ENCODE peak calls at places on chromosomes 3 and 15, in four cellular contexts. S, P, Y and A are unnamed samples.

GRCh38 chr3:62051506-62051905 is 321.8 kb downstream of the FEZF2 start:
- DNase-seq in S (no peak), P (peak), Y (peak), A (no peak)

GRCh38 chr3:197896421-197896820 is 53.6 kb upstream of the RPL35A start:
- DNase-seq in S (no peak), P (no peak), Y (no peak), A (peak)

GRCh38 chr3:43958005-43958770 is 267.4 kb downstream of the ABHD5 start:
- DNase-seq in S (no peak), P (no peak), Y (no peak), A (no peak)

GRCh38 chr3:112390783-112391641 is 58.1 kb downstream of the CD200 start:
- DNase-seq in S (peak), P (no peak), Y (peak), A (no peak)

GRCh38 chr15:48414015-48414414 is 82.8 kb downstream of the DUT start:
- DNase-seq in S (peak), P (no peak), Y (peak), A (no peak)

GRCh38 chr3:42884324-42884723 is 8.6 kb upstream of the CYP8B1 start:
- DNase-seq in S (no peak), P (no peak), Y (no peak), A (no peak)

GRCh38 chr15:60070838-60071493 is 66.9 kb downstream of the FOXB1 start:
- DNase-seq in S (no peak), P (no peak), Y (peak), A (no peak)

GRCh38 chr3:101567528-101568317 is 6.1 kb downstream of the TRMT10C start:
- DNase-seq in S (no peak), P (no peak), Y (no peak), A (no peak)

GRCh38 chr3:166284994-166285393 is 447.8 kb upstream of the BCHE start:
- DNase-seq in S (no peak), P (no peak), Y (peak), A (no peak)

GRCh38 chr3:151923901-151924300 is 50.5 kb downstream of the SUCNR1 start:
- DNase-seq in S (no peak), P (no peak), Y (peak), A (no peak)

GRCh38 chr15:101250931-101251829 is 668 bp downstream of the CHSY1 start:
- DNase-seq in S (no peak), P (peak), Y (peak), A (peak)

GRCh38 chr3:129035360-129036233 is 25.0 kb upstream of the GP9 start:
- DNase-seq in S (no peak), P (no peak), Y (no peak), A (no peak)

GRCh38 chr3:133872781-133873180 is 22.9 kb downstream of the RAB6B start:
- DNase-seq in S (no peak), P (no peak), Y (no peak), A (no peak)

GRCh38 chr3:152458725-152459515 is 190.2 kb downstream of the MBNL1 start:
- DNase-seq in S (no peak), P (no peak), Y (no peak), A (no peak)

GRCh38 chr15:27336676-27337075 is 365.7 kb downstream of the GABRG3 start:
- DNase-seq in S (no peak), P (no peak), Y (no peak), A (no peak)

GRCh38 chr3:102083971-102084370 is 234.7 kb downstream of the NFKBIZ start:
- DNase-seq in S (no peak), P (no peak), Y (no peak), A (no peak)

GRCh38 chr3:117045143-117045542 is 335.6 kb downstream of the TUSC7 start:
- DNase-seq in S (no peak), P (peak), Y (no peak), A (no peak)

GRCh38 chr3:36893137-36893557 is 51.7 kb downstream of the TRANK1 start:
- DNase-seq in S (no peak), P (no peak), Y (peak), A (no peak)

GRCh38 chr15:66042624-66043023 is 173.3 kb downstream of the RAB11A start:
- DNase-seq in S (no peak), P (peak), Y (no peak), A (no peak)

GRCh38 chr3:9349321-9350117 is 13.3 kb upstream of the THUMPD3 start:
- DNase-seq in S (peak), P (no peak), Y (peak), A (no peak)

GRCh38 chr3:46848271-46849097 is 14.8 kb downstream of the MYL3 start:
- DNase-seq in S (no peak), P (peak), Y (peak), A (no peak)

GRCh38 chr15:70772402-70772801 is 9.0 kb upstream of the UACA start:
- DNase-seq in S (no peak), P (no peak), Y (no peak), A (no peak)

GRCh38 chr3:12638105-12638504 is 25.8 kb downstream of the RAF1 start:
- DNase-seq in S (no peak), P (no peak), Y (no peak), A (no peak)

GRCh38 chr3:32778389-32778788 is 39.4 kb upstream of the TRIM71 start:
- DNase-seq in S (no peak), P (no peak), Y (no peak), A (no peak)
- TF ChIP-seq CTCF in S (no peak), P (no peak), Y (no peak), A (no peak)

GRCh38 chr15:52112203-52112750 is 298 bp downstream of the BCL2L10 start:
- DNase-seq in S (no peak), P (peak), Y (no peak), A (peak)
- TF ChIP-seq CTCF in S (no peak), P (no peak), Y (no peak), A (no peak)

DNA sequence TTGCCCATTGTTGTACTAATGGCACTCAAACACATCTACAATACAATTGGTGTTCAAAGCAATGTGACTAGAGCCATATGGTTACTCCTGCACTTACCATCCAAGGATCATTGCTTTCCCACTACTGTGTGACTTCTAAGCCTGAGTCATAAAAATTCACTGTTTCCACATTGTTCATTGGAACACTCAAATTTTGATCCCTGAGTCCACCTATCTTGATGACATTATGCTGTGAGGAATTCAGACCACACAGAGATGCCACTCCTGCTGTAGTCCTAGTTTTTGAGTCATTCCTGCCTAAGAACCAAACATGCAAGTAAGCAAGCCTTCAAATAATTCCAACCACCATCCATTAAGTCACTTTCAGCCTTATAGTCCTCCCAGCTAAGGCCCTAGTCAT is 176.2 kb downstream of the EFHB start:
- DNase-seq in S (no peak), P (no peak), Y (peak), A (no peak)
- TF ChIP-seq CTCF in S (no peak), P (no peak), Y (no peak), A (no peak)

GRCh38 chr3:143040264-143040879 is 39.0 kb downstream of the U2SURP start:
- DNase-seq in S (no peak), P (no peak), Y (peak), A (no peak)
- TF ChIP-seq CTCF in S (peak), P (no peak), Y (peak), A (peak)

DNA sequence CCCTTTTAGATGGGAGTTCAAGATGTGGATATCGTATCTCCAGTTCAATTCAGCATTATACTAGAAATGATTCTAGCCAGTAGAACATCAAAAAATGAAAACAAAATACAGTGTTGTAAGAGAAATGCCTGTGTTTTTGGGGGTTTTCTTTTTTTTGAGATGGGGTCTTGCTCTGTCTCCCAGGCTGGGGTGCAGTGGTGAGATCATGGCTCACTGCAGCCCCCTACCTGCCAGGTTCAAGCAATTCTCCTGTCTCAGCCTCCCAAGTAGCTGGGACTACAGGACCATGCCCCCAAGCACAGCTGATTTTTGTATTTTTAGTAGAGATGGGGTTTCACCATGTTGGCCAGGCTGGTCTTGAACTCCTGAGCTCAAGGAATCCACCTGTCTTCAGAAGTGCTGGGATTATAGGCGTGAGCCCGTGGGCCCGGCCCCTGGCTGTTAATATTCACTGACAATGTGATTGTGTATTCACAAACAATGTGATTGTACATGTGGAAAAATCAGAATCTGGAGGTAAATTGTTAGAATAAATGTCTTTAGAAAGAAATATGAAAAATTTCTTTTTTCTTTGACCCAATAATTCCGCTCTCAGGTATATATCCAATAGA is 59.0 kb downstream of the ARIH1 start:
- DNase-seq in S (no peak), P (peak), Y (peak), A (no peak)
- TF ChIP-seq CTCF in S (peak), P (no peak), Y (peak), A (peak)